ENCODE peak calls at places on chromosomes 12 and 14, in five cellular contexts. One of them, this sample, is unnamed.

GRCh38 chr12:48189331-48190125 is 6.1 kb downstream of the CCDC184 start:
- DNase-seq in effector CD4-positive, alpha-beta T cell: peak
- DNase-seq in MCF 10A: peak
- DNase-seq in thoracic aorta: peak
- DNase-seq in endothelial cell: peak
- DNase-seq in this sample: no peak

GRCh38 chr14:100536721-100537700 is 50.2 kb downstream of the BEGAIN start:
- DNase-seq in MCF 10A: no peak
- DNase-seq in effector CD4-positive, alpha-beta T cell: no peak
- DNase-seq in endothelial cell: no peak
- DNase-seq in thoracic aorta: peak
- DNase-seq in this sample: no peak

GRCh38 chr14:22839159-22839779 is 2.9 kb downstream of the MMP14 start:
- DNase-seq in MCF 10A: peak
- DNase-seq in thoracic aorta: no peak
- DNase-seq in effector CD4-positive, alpha-beta T cell: no peak
- DNase-seq in endothelial cell: no peak
- DNase-seq in this sample: no peak

GRCh38 chr12:112270673-112271072 is 111.6 kb downstream of the HECTD4 start:
- DNase-seq in endothelial cell: no peak
- DNase-seq in MCF 10A: peak
- DNase-seq in effector CD4-positive, alpha-beta T cell: no peak
- DNase-seq in thoracic aorta: no peak
- DNase-seq in this sample: no peak

GRCh38 chr12:132341318-132342050 is 12.1 kb upstream of the GALNT9 start:
- DNase-seq in MCF 10A: no peak
- DNase-seq in effector CD4-positive, alpha-beta T cell: no peak
- DNase-seq in thoracic aorta: no peak
- DNase-seq in endothelial cell: no peak
- DNase-seq in this sample: no peak

GRCh38 chr14:103854017-103854808 is 6.8 kb upstream of the PPP1R13B start:
- DNase-seq in effector CD4-positive, alpha-beta T cell: no peak
- DNase-seq in thoracic aorta: no peak
- DNase-seq in MCF 10A: peak
- DNase-seq in endothelial cell: no peak
- DNase-seq in this sample: no peak

GRCh38 chr12:96882862-96883261 is 24.2 kb upstream of the NEDD1 start:
- DNase-seq in thoracic aorta: no peak
- DNase-seq in endothelial cell: no peak
- DNase-seq in effector CD4-positive, alpha-beta T cell: no peak
- DNase-seq in MCF 10A: peak
- DNase-seq in this sample: no peak

GRCh38 chr12:14473707-14474287 is 93.9 kb downstream of the PLBD1 start:
- DNase-seq in MCF 10A: peak
- DNase-seq in effector CD4-positive, alpha-beta T cell: no peak
- DNase-seq in endothelial cell: no peak
- DNase-seq in thoracic aorta: no peak
- DNase-seq in this sample: no peak

GRCh38 chr12:72323881-72324280 is 51.7 kb downstream of the TRHDE start:
- DNase-seq in MCF 10A: no peak
- DNase-seq in thoracic aorta: no peak
- DNase-seq in endothelial cell: no peak
- DNase-seq in effector CD4-positive, alpha-beta T cell: no peak
- DNase-seq in this sample: no peak

GRCh38 chr14:20688167-20688839 is at the start of gene ANG:
- DNase-seq in effector CD4-positive, alpha-beta T cell: no peak
- DNase-seq in thoracic aorta: no peak
- DNase-seq in MCF 10A: no peak
- DNase-seq in endothelial cell: no peak
- DNase-seq in this sample: no peak

GRCh38 chr12:100372846-100373245 is 16.0 kb downstream of the SLC17A8 start:
- DNase-seq in endothelial cell: no peak
- DNase-seq in effector CD4-positive, alpha-beta T cell: no peak
- DNase-seq in MCF 10A: no peak
- DNase-seq in thoracic aorta: no peak
- DNase-seq in this sample: no peak

GRCh38 chr14:104458845-104459244 is 120.7 kb upstream of the C14orf180 start:
- DNase-seq in effector CD4-positive, alpha-beta T cell: no peak
- DNase-seq in MCF 10A: no peak
- DNase-seq in endothelial cell: no peak
- DNase-seq in thoracic aorta: no peak
- DNase-seq in this sample: no peak

GRCh38 chr12:52206309-52207040 is 14.7 kb upstream of the KRT80 start:
- DNase-seq in endothelial cell: no peak
- DNase-seq in MCF 10A: no peak
- DNase-seq in effector CD4-positive, alpha-beta T cell: no peak
- DNase-seq in thoracic aorta: no peak
- DNase-seq in this sample: no peak

GRCh38 chr14:94880805-94881204 is 110.9 kb upstream of the GSC start:
- DNase-seq in endothelial cell: no peak
- DNase-seq in effector CD4-positive, alpha-beta T cell: no peak
- DNase-seq in thoracic aorta: no peak
- DNase-seq in MCF 10A: no peak
- DNase-seq in this sample: no peak

GRCh38 chr12:121334513-121335343 is 17.5 kb downstream of the ANAPC5 start:
- DNase-seq in endothelial cell: peak
- DNase-seq in MCF 10A: peak
- DNase-seq in thoracic aorta: no peak
- DNase-seq in effector CD4-positive, alpha-beta T cell: no peak
- DNase-seq in this sample: no peak

GRCh38 chr14:58663494-58664111 is 25.8 kb downstream of the DACT1 start:
- DNase-seq in thoracic aorta: no peak
- DNase-seq in MCF 10A: peak
- DNase-seq in effector CD4-positive, alpha-beta T cell: no peak
- DNase-seq in endothelial cell: no peak
- DNase-seq in this sample: no peak

GRCh38 chr14:91919814-91920213 is 27.7 kb downstream of the FBLN5 start:
- DNase-seq in effector CD4-positive, alpha-beta T cell: no peak
- DNase-seq in endothelial cell: no peak
- DNase-seq in thoracic aorta: no peak
- DNase-seq in MCF 10A: no peak
- DNase-seq in this sample: no peak

GRCh38 chr14:54108481-54109471 is 152.2 kb upstream of the BMP4 start:
- DNase-seq in effector CD4-positive, alpha-beta T cell: no peak
- DNase-seq in thoracic aorta: no peak
- DNase-seq in endothelial cell: no peak
- DNase-seq in MCF 10A: peak
- DNase-seq in this sample: no peak

GRCh38 chr14:55356913-55357312 is 54.7 kb downstream of the ATG14 start:
- DNase-seq in thoracic aorta: no peak
- DNase-seq in endothelial cell: no peak
- DNase-seq in effector CD4-positive, alpha-beta T cell: no peak
- DNase-seq in MCF 10A: no peak
- DNase-seq in this sample: no peak

GRCh38 chr12:27460471-27460978 is 14.0 kb downstream of the SMCO2 start:
- DNase-seq in MCF 10A: peak
- DNase-seq in effector CD4-positive, alpha-beta T cell: no peak
- DNase-seq in endothelial cell: no peak
- DNase-seq in thoracic aorta: no peak
- DNase-seq in this sample: no peak

GRCh38 chr12:102005256-102005655 is 56.5 kb downstream of the WASHC3 start:
- DNase-seq in thoracic aorta: no peak
- DNase-seq in effector CD4-positive, alpha-beta T cell: no peak
- DNase-seq in MCF 10A: no peak
- DNase-seq in endothelial cell: no peak
- DNase-seq in this sample: no peak

GRCh38 chr12:30437044-30437443 is 258.6 kb downstream of the IPO8 start:
- DNase-seq in endothelial cell: no peak
- DNase-seq in MCF 10A: no peak
- DNase-seq in effector CD4-positive, alpha-beta T cell: no peak
- DNase-seq in thoracic aorta: no peak
- DNase-seq in this sample: no peak

GRCh38 chr12:67471810-67472209 is 176.7 kb upstream of the DYRK2 start:
- DNase-seq in thoracic aorta: no peak
- DNase-seq in effector CD4-positive, alpha-beta T cell: no peak
- DNase-seq in endothelial cell: no peak
- DNase-seq in MCF 10A: no peak
- DNase-seq in this sample: no peak

GRCh38 chr12:125198647-125199046 is 133.4 kb downstream of the AACS start:
- DNase-seq in MCF 10A: no peak
- DNase-seq in endothelial cell: no peak
- DNase-seq in thoracic aorta: no peak
- DNase-seq in effector CD4-positive, alpha-beta T cell: no peak
- DNase-seq in this sample: no peak

GRCh38 chr12:110345963-110346362 is 57.5 kb downstream of the ANAPC7 start:
- DNase-seq in endothelial cell: no peak
- DNase-seq in effector CD4-positive, alpha-beta T cell: no peak
- DNase-seq in MCF 10A: no peak
- DNase-seq in thoracic aorta: no peak
- DNase-seq in this sample: no peak

GRCh38 chr12:31773867-31774266 is 45.0 kb upstream of the AMN1 start:
- DNase-seq in thoracic aorta: no peak
- DNase-seq in effector CD4-positive, alpha-beta T cell: no peak
- DNase-seq in endothelial cell: no peak
- DNase-seq in MCF 10A: no peak
- DNase-seq in this sample: no peak

GRCh38 chr14:64721391-64721791 is 17.2 kb downstream of the PLEKHG3 start:
- DNase-seq in endothelial cell: no peak
- DNase-seq in effector CD4-positive, alpha-beta T cell: no peak
- DNase-seq in thoracic aorta: peak
- DNase-seq in MCF 10A: no peak
- DNase-seq in this sample: no peak

GRCh38 chr12:7399089-7399488 is 44.9 kb downstream of the CD163L1 start:
- DNase-seq in thoracic aorta: no peak
- DNase-seq in effector CD4-positive, alpha-beta T cell: no peak
- DNase-seq in endothelial cell: no peak
- DNase-seq in MCF 10A: no peak
- DNase-seq in this sample: no peak

GRCh38 chr14:32013083-32013482 is 64.0 kb upstream of the ARHGAP5 start:
- DNase-seq in effector CD4-positive, alpha-beta T cell: no peak
- DNase-seq in MCF 10A: no peak
- DNase-seq in endothelial cell: no peak
- DNase-seq in thoracic aorta: no peak
- DNase-seq in this sample: no peak

GRCh38 chr14:75648066-75648838 is 12.4 kb downstream of the ERG28 start:
- DNase-seq in endothelial cell: no peak
- DNase-seq in thoracic aorta: no peak
- DNase-seq in effector CD4-positive, alpha-beta T cell: no peak
- DNase-seq in MCF 10A: peak
- DNase-seq in this sample: no peak

GRCh38 chr12:109461846-109462766 is 15.0 kb downstream of the KCTD10 start:
- DNase-seq in endothelial cell: peak
- DNase-seq in thoracic aorta: peak
- DNase-seq in effector CD4-positive, alpha-beta T cell: no peak
- DNase-seq in MCF 10A: peak
- DNase-seq in this sample: peak

GRCh38 chr12:21773263-21773741 is 1.2 kb downstream of the KCNJ8 start:
- DNase-seq in thoracic aorta: no peak
- DNase-seq in endothelial cell: peak
- DNase-seq in MCF 10A: peak
- DNase-seq in effector CD4-positive, alpha-beta T cell: no peak
- DNase-seq in this sample: no peak

GRCh38 chr14:104844306-104845032 is 20.6 kb upstream of the CEP170B start:
- DNase-seq in effector CD4-positive, alpha-beta T cell: no peak
- DNase-seq in thoracic aorta: no peak
- DNase-seq in MCF 10A: no peak
- DNase-seq in endothelial cell: no peak
- DNase-seq in this sample: no peak

GRCh38 chr12:132139912-132140311 is 4.2 kb downstream of the DDX51 start:
- DNase-seq in thoracic aorta: no peak
- DNase-seq in effector CD4-positive, alpha-beta T cell: no peak
- DNase-seq in MCF 10A: no peak
- DNase-seq in endothelial cell: no peak
- DNase-seq in this sample: no peak

GRCh38 chr14:101503431-101504095 is 57.7 kb upstream of the DIO3 start:
- DNase-seq in thoracic aorta: no peak
- DNase-seq in effector CD4-positive, alpha-beta T cell: no peak
- DNase-seq in endothelial cell: no peak
- DNase-seq in MCF 10A: no peak
- DNase-seq in this sample: no peak

GRCh38 chr14:52333823-52334657 is 19.9 kb downstream of the PTGER2 start:
- DNase-seq in effector CD4-positive, alpha-beta T cell: no peak
- DNase-seq in endothelial cell: no peak
- DNase-seq in thoracic aorta: no peak
- DNase-seq in MCF 10A: no peak
- DNase-seq in this sample: no peak

GRCh38 chr12:117064596-117064995 is 34.6 kb downstream of the TESC start:
- DNase-seq in MCF 10A: no peak
- DNase-seq in effector CD4-positive, alpha-beta T cell: no peak
- DNase-seq in endothelial cell: no peak
- DNase-seq in thoracic aorta: no peak
- DNase-seq in this sample: no peak

GRCh38 chr14:31280132-31280870 is 72.7 kb upstream of the HECTD1 start:
- DNase-seq in thoracic aorta: no peak
- DNase-seq in endothelial cell: no peak
- DNase-seq in MCF 10A: no peak
- DNase-seq in effector CD4-positive, alpha-beta T cell: no peak
- DNase-seq in this sample: no peak

GRCh38 chr14:23168246-23168645 is 15.2 kb downstream of the SLC7A8 start:
- DNase-seq in endothelial cell: no peak
- DNase-seq in effector CD4-positive, alpha-beta T cell: no peak
- DNase-seq in thoracic aorta: no peak
- DNase-seq in MCF 10A: no peak
- DNase-seq in this sample: no peak